ENCODE peak calls at places on chromosomes 4 and X, in six cellular contexts. C is esophagus muscularis mucosa, N is K562, O is transverse colon, M is ovary, H is tibial nerve. W is an unnamed sample.

GRCh38 chr4:8506373-8507250 is 66.0 kb downstream of the TRMT44 start:
- DNase-seq in C (no peak), N (no peak), O (peak; percentile 18), M (peak; percentile 77), H (peak; percentile 37), W (peak; percentile 42)

GRCh38 chr4:84238247-84239090 is 260.6 kb downstream of the NKX6-1 start:
- DNase-seq in C (no peak), N (no peak), O (no peak), M (no peak), H (no peak), W (no peak)

GRCh38 chr4:120319230-120319761 is 252.6 kb upstream of the MAD2L1 start:
- DNase-seq in C (no peak), N (no peak), O (no peak), M (no peak), H (no peak), W (no peak)

GRCh38 chr4:87274803-87275202 is 47.9 kb downstream of the HSD17B13 start:
- DNase-seq in C (no peak), N (no peak), O (no peak), M (no peak), H (no peak), W (no peak)

GRCh38 chr4:78551420-78552351 is at the start of gene ANXA3:
- DNase-seq in C (no peak), N (peak; percentile 64), O (peak; percentile 77), M (no peak), H (no peak), W (peak; percentile 90)

GRCh38 chr4:120691106-120691505 is 231.4 kb downstream of the PRDM5 start:
- DNase-seq in C (no peak), N (no peak), O (no peak), M (no peak), H (no peak), W (no peak)

GRCh38 chr4:14431155-14432134 is 570.8 kb upstream of the CPEB2 start:
- DNase-seq in C (no peak), N (no peak), O (no peak), M (no peak), H (no peak), W (no peak)

GRCh38 chr4:24781999-24782745 is 13.2 kb upstream of the SOD3 start:
- DNase-seq in C (peak; percentile 66), N (no peak), O (no peak), M (no peak), H (no peak), W (no peak)

GRCh38 chr4:128284317-128284716 is 3.3 kb downstream of the PGRMC2 start:
- DNase-seq in C (no peak), N (no peak), O (no peak), M (no peak), H (no peak), W (no peak)

GRCh38 chrX:48489892-48490291 is 13.9 kb downstream of the FTSJ1 start:
- DNase-seq in C (no peak), N (no peak), O (no peak), M (no peak), H (no peak), W (no peak)

GRCh38 chr4:78656968-78657445 is 105.4 kb downstream of the ANXA3 start:
- DNase-seq in C (peak; percentile 62), N (no peak), O (no peak), M (no peak), H (no peak), W (peak; percentile 40)

GRCh38 chr4:19930742-19931141 is 321.0 kb upstream of the SLIT2 start:
- DNase-seq in C (no peak), N (no peak), O (no peak), M (no peak), H (no peak), W (no peak)

GRCh38 chr4:129232627-129233337 is 136.8 kb downstream of the C4orf33 start:
- DNase-seq in C (no peak), N (no peak), O (no peak), M (no peak), H (no peak), W (no peak)

GRCh38 chr4:8435656-8436121 is 4.8 kb downstream of the ACOX3 start:
- DNase-seq in C (no peak), N (no peak), O (peak; percentile 22), M (no peak), H (no peak), W (no peak)

GRCh38 chr4:20288047-20288650 is 36.4 kb downstream of the SLIT2 start:
- DNase-seq in C (no peak), N (no peak), O (no peak), M (no peak), H (no peak), W (no peak)

GRCh38 chrX:16268206-16268605 is 100.9 kb downstream of the MAGEB17 start:
- DNase-seq in C (no peak), N (no peak), O (no peak), M (no peak), H (no peak), W (no peak)

GRCh38 chr4:118154643-118155042 is 120.4 kb downstream of the NDST3 start:
- DNase-seq in C (no peak), N (no peak), O (no peak), M (no peak), H (no peak), W (no peak)

GRCh38 chr4:128349921-128350320 is 62.3 kb upstream of the PGRMC2 start:
- DNase-seq in C (no peak), N (no peak), O (no peak), M (no peak), H (no peak), W (no peak)

GRCh38 chrX:1537031-1537715 is at the start of gene P2RY8:
- DNase-seq in C (no peak), N (no peak), O (peak; percentile 74), M (peak; percentile 80), H (peak; percentile 47), W (peak; percentile 87)

GRCh38 chr4:107863416-107863815 is 38.7 kb downstream of the SGMS2 start:
- DNase-seq in C (no peak), N (no peak), O (no peak), M (no peak), H (no peak), W (no peak)

GRCh38 chr4:46081211-46081610 is 42.6 kb downstream of the GABRG1 start:
- DNase-seq in C (no peak), N (no peak), O (no peak), M (no peak), H (no peak), W (no peak)

GRCh38 chrX:122389005-122389404 is 795.1 kb upstream of the GRIA3 start:
- DNase-seq in C (no peak), N (no peak), O (no peak), M (no peak), H (no peak), W (peak; percentile 57)

GRCh38 chr4:41880840-41881831 is 54.1 kb upstream of the TMEM33 start:
- DNase-seq in C (no peak), N (no peak), O (no peak), M (no peak), H (no peak), W (no peak)

GRCh38 chr4:60683953-60684352 is 516.2 kb upstream of the ADGRL3 start:
- DNase-seq in C (no peak), N (no peak), O (no peak), M (no peak), H (no peak), W (no peak)

GRCh38 chrX:154780968-154781367 is 18.3 kb downstream of the DKC1 start:
- DNase-seq in C (no peak), N (no peak), O (no peak), M (no peak), H (no peak), W (no peak)

GRCh38 chrX:150446995-150447394 is 83.9 kb downstream of the MAMLD1 start:
- DNase-seq in C (no peak), N (no peak), O (no peak), M (no peak), H (no peak), W (no peak)

GRCh38 chr4:147103403-147103946 is 157.8 kb upstream of the TTC29 start:
- DNase-seq in C (no peak), N (no peak), O (no peak), M (peak; percentile 34), H (peak; percentile 45), W (no peak)
- TF ChIP-seq POLR2A in C (no peak), N (no peak), O (no peak), M (no peak), H (no peak), W (no peak)

GRCh38 chrX:106901781-106902219 is 1.3 kb downstream of the RIPPLY1 start:
- DNase-seq in C (no peak), N (no peak), O (no peak), M (no peak), H (no peak), W (no peak)

GRCh38 chrX:106902684-106903083 is 457 bp downstream of the RIPPLY1 start:
- DNase-seq in C (no peak), N (no peak), O (no peak), M (no peak), H (no peak), W (no peak)

GRCh38 chrX:106899841-106900240 is 3.3 kb downstream of the RIPPLY1 start:
- DNase-seq in C (no peak), N (no peak), O (no peak), M (no peak), H (no peak), W (no peak)

GRCh38 chrX:106903291-106903820 is at the start of gene RIPPLY1:
- DNase-seq in C (no peak), N (no peak), O (no peak), M (no peak), H (no peak), W (no peak)

DNA sequence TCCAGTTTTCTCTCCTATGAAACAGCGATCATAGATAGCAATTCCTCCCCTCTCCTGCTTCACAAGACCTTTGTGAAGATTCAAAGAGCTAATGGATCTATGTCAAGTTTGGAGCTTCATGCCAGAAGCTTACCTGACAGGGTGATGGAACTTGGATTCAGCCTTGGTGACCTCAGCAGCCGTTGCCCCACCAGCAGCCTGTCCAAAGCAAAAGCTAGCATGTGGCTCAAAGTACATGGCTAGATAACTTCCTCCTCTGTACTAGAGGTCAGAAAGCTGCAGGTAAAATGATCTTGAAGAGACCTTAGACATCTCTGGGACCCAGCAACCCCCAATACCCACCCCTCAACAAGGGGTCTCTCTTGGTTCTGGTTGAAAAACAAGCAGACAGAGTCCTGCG is 1.8 kb downstream of the RIPPLY1 start:
- DNase-seq in C (no peak), N (no peak), O (no peak), M (no peak), H (no peak), W (no peak)
- TF ChIP-seq EP300 in C (no peak), N (no peak), O (no peak), M (no peak), H (no peak), W (no peak)

GRCh38 chrX:41348551-41348950 is 14.6 kb downstream of the DDX3X start:
- DNase-seq in C (no peak), N (no peak), O (no peak), M (no peak), H (no peak), W (no peak)
- TF ChIP-seq POLR2A in C (no peak), N (no peak), O (no peak), M (no peak), H (no peak), W (no peak)

GRCh38 chr4:138190452-138190858 is 51.7 kb downstream of the SLC7A11 start:
- DNase-seq in C (no peak), N (no peak), O (no peak), M (no peak), H (no peak), W (no peak)
- TF ChIP-seq EP300 in C (no peak), N (no peak), O (no peak), M (no peak), H (no peak), W (no peak)

W was measured in upper lobe of left lung.